ENCODE peak calls at places on chromosomes 7 and 10, in four cellular contexts. One of them, this sample, is unnamed.

GRCh38 chr7:142880886-142881505 is 4.5 kb downstream of the TRPV6 start:
- DNase-seq in HepG2: peak; percentile 23
- DNase-seq in K562: peak; percentile 87
- DNase-seq in WTC11: peak; percentile 72
- DNase-seq in this sample: no peak

GRCh38 chr7:129719980-129720732 is 108.6 kb downstream of the NRF1 start:
- DNase-seq in WTC11: no peak
- DNase-seq in HepG2: peak; percentile 53
- DNase-seq in K562: peak; percentile 34
- DNase-seq in this sample: no peak

GRCh38 chr7:92699560-92699959 is 109.4 kb upstream of the FAM133B start:
- DNase-seq in K562: no peak
- DNase-seq in WTC11: no peak
- DNase-seq in HepG2: no peak
- DNase-seq in this sample: no peak

GRCh38 chr10:57952741-57953140 is 315.0 kb downstream of the IPMK start:
- DNase-seq in WTC11: no peak
- DNase-seq in K562: no peak
- DNase-seq in HepG2: no peak
- DNase-seq in this sample: no peak

GRCh38 chr7:81662531-81662930 is 107.3 kb downstream of the HGF start:
- DNase-seq in HepG2: no peak
- DNase-seq in K562: no peak
- DNase-seq in WTC11: no peak
- DNase-seq in this sample: no peak

GRCh38 chr7:117010375-117011133 is 57.3 kb downstream of the ST7 start:
- DNase-seq in WTC11: no peak
- DNase-seq in K562: no peak
- DNase-seq in HepG2: no peak
- DNase-seq in this sample: peak; percentile 51

GRCh38 chr10:59432207-59432900 is 70.0 kb upstream of the FAM13C start:
- DNase-seq in WTC11: no peak
- DNase-seq in HepG2: no peak
- DNase-seq in K562: no peak
- DNase-seq in this sample: no peak

GRCh38 chr10:1373287-1373686 is 317.1 kb downstream of the WDR37 start:
- DNase-seq in K562: no peak
- DNase-seq in WTC11: no peak
- DNase-seq in HepG2: no peak
- DNase-seq in this sample: no peak

GRCh38 chr10:28768227-28768626 is 90.9 kb downstream of the BAMBI start:
- DNase-seq in HepG2: no peak
- DNase-seq in K562: no peak
- DNase-seq in WTC11: no peak
- DNase-seq in this sample: no peak

GRCh38 chr10:106044511-106044910 is 1120.0 kb downstream of the SORCS1 start:
- DNase-seq in WTC11: no peak
- DNase-seq in HepG2: no peak
- DNase-seq in K562: no peak
- DNase-seq in this sample: no peak

GRCh38 chr7:80357530-80357929 is 154.3 kb downstream of the GNAT3 start:
- DNase-seq in HepG2: no peak
- DNase-seq in K562: no peak
- DNase-seq in WTC11: no peak
- DNase-seq in this sample: no peak

GRCh38 chr7:155585532-155585895 is 39.2 kb upstream of the CNPY1 start:
- DNase-seq in HepG2: no peak
- DNase-seq in K562: no peak
- DNase-seq in WTC11: no peak
- DNase-seq in this sample: no peak

GRCh38 chr7:4268040-4268965 is 413.8 kb upstream of the FOXK1 start:
- DNase-seq in K562: no peak
- DNase-seq in WTC11: no peak
- DNase-seq in HepG2: no peak
- DNase-seq in this sample: no peak

GRCh38 chr10:80275756-80276155 is 13.7 kb downstream of the MAT1A start:
- DNase-seq in HepG2: no peak
- DNase-seq in K562: no peak
- DNase-seq in WTC11: no peak
- DNase-seq in this sample: no peak

GRCh38 chr10:29736325-29737208 is 101.8 kb upstream of the SVIL start:
- DNase-seq in HepG2: no peak
- DNase-seq in WTC11: peak; percentile 65
- DNase-seq in K562: no peak
- DNase-seq in this sample: no peak

GRCh38 chr10:98168147-98168546 is 33.7 kb downstream of the R3HCC1L start:
- DNase-seq in K562: no peak
- DNase-seq in WTC11: no peak
- DNase-seq in HepG2: no peak
- DNase-seq in this sample: no peak

GRCh38 chr7:155231941-155232340 is 65.7 kb upstream of the INSIG1 start:
- DNase-seq in HepG2: no peak
- DNase-seq in WTC11: no peak
- DNase-seq in K562: no peak
- DNase-seq in this sample: no peak

GRCh38 chr7:101402081-101402779 is 39.6 kb downstream of the COL26A1 start:
- DNase-seq in WTC11: peak; percentile 83
- DNase-seq in HepG2: no peak
- DNase-seq in K562: no peak
- DNase-seq in this sample: no peak

GRCh38 chr10:118583611-118584010 is 11.8 kb downstream of the PRLHR start:
- DNase-seq in WTC11: no peak
- DNase-seq in HepG2: no peak
- DNase-seq in K562: no peak
- DNase-seq in this sample: no peak

GRCh38 chr7:121298831-121299239 is 30.0 kb upstream of the WNT16 start:
- DNase-seq in K562: no peak
- DNase-seq in WTC11: no peak
- DNase-seq in HepG2: no peak
- DNase-seq in this sample: no peak

GRCh38 chr10:50392426-50392825 is 141.1 kb upstream of the ASAH2 start:
- DNase-seq in WTC11: no peak
- DNase-seq in K562: no peak
- DNase-seq in HepG2: peak; percentile 74
- DNase-seq in this sample: no peak

GRCh38 chr7:130294314-130294713 is 1.4 kb downstream of the CPA4 start:
- DNase-seq in HepG2: no peak
- DNase-seq in WTC11: no peak
- DNase-seq in K562: no peak
- DNase-seq in this sample: no peak

GRCh38 chr10:122461367-122461728 is at the start of gene HTRA1:
- DNase-seq in K562: no peak
- DNase-seq in HepG2: no peak
- DNase-seq in WTC11: peak; percentile 71
- DNase-seq in this sample: no peak

GRCh38 chr7:128215739-128216138 is 25.3 kb upstream of the LEP start:
- DNase-seq in HepG2: no peak
- DNase-seq in K562: no peak
- DNase-seq in WTC11: no peak
- DNase-seq in this sample: no peak

GRCh38 chr10:88971668-88972067 is 18.9 kb upstream of the FAS start:
- DNase-seq in WTC11: no peak
- DNase-seq in HepG2: no peak
- DNase-seq in K562: no peak
- DNase-seq in this sample: no peak

GRCh38 chr7:40709077-40709964 is 574.5 kb downstream of the SUGCT start:
- DNase-seq in WTC11: no peak
- DNase-seq in K562: no peak
- DNase-seq in HepG2: no peak
- DNase-seq in this sample: no peak

GRCh38 chr7:22137026-22137425 is 191.3 kb upstream of the CDCA7L start:
- DNase-seq in HepG2: no peak
- DNase-seq in K562: no peak
- DNase-seq in WTC11: no peak
- DNase-seq in this sample: no peak

GRCh38 chr7:151763420-151763984 is 113.4 kb downstream of the PRKAG2 start:
- DNase-seq in WTC11: no peak
- DNase-seq in K562: no peak
- DNase-seq in HepG2: no peak
- DNase-seq in this sample: no peak

GRCh38 chr10:52653510-52653909 is 119.1 kb downstream of the MBL2 start:
- DNase-seq in WTC11: no peak
- DNase-seq in HepG2: no peak
- DNase-seq in K562: no peak
- DNase-seq in this sample: no peak

GRCh38 chr7:85773116-85773783 is 586.4 kb upstream of the SEMA3D start:
- DNase-seq in WTC11: no peak
- DNase-seq in HepG2: no peak
- DNase-seq in K562: no peak
- DNase-seq in this sample: no peak

GRCh38 chr10:132959296-132959961 is 17.1 kb upstream of the CFAP46 start:
- DNase-seq in HepG2: no peak
- DNase-seq in K562: no peak
- DNase-seq in WTC11: no peak
- DNase-seq in this sample: no peak

GRCh38 chr7:43439631-43440401 is 143.1 kb upstream of the STK17A start:
- DNase-seq in WTC11: peak; percentile 79
- DNase-seq in K562: peak; percentile 82
- DNase-seq in HepG2: peak; percentile 51
- DNase-seq in this sample: peak; percentile 13

GRCh38 chr7:157080111-157080730 is 58.5 kb upstream of the UBE3C start:
- DNase-seq in WTC11: no peak
- DNase-seq in HepG2: no peak
- DNase-seq in K562: no peak
- DNase-seq in this sample: no peak

GRCh38 chr7:66930341-66930740 is 9.3 kb downstream of the TMEM248 start:
- DNase-seq in HepG2: no peak
- DNase-seq in WTC11: peak; percentile 63
- DNase-seq in K562: peak; percentile 80
- DNase-seq in this sample: no peak

GRCh38 chr7:47460251-47460989 is 121.5 kb downstream of the TNS3 start:
- DNase-seq in WTC11: no peak
- DNase-seq in K562: no peak
- DNase-seq in HepG2: no peak
- DNase-seq in this sample: no peak

GRCh38 chr10:132883391-132883881 is 58.9 kb downstream of the CFAP46 start:
- DNase-seq in HepG2: no peak
- DNase-seq in K562: no peak
- DNase-seq in WTC11: peak; percentile 8
- DNase-seq in this sample: no peak

GRCh38 chr10:62506371-62506770 is 132.2 kb downstream of the ZNF365 start:
- DNase-seq in WTC11: no peak
- DNase-seq in K562: no peak
- DNase-seq in HepG2: no peak
- DNase-seq in this sample: no peak

GRCh38 chr10:32961892-32962369 is 3.9 kb upstream of the ITGB1 start:
- DNase-seq in HepG2: peak; percentile 57
- DNase-seq in K562: no peak
- DNase-seq in WTC11: no peak
- DNase-seq in this sample: no peak

GRCh38 chr10:97755718-97756117 is 16.1 kb downstream of the SFRP5 start:
- DNase-seq in WTC11: no peak
- DNase-seq in K562: no peak
- DNase-seq in HepG2: no peak
- DNase-seq in this sample: no peak

DNA sequence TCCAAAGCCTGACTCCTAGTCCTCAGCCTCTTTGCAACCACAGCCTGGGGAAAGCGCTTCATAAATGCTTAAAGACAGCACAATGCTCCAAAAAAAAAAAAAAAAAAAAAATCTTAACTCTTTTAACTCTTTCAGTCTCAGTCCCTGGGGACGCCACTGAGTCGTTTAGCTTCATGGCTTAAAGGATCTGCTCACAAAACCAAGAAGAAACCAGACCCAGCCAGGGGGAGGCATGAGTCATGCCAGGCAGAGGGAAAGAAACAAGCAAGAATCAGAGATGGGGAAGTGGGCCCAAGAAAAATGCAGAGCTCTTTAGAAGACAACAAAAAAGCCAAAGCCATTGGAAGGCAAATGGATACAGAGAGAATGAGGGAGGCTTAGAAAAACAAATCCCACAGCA is 32.5 kb upstream of the DOCK1 start:
- DNase-seq in WTC11: no peak
- DNase-seq in K562: no peak
- DNase-seq in HepG2: no peak
- DNase-seq in this sample: no peak
- TF ChIP-seq CREM in WTC11: no peak
- TF ChIP-seq CREM in K562: no peak
- TF ChIP-seq CREM in HepG2: no peak
- TF ChIP-seq CREM in this sample: no peak

GRCh38 chr7:144024213-144024612 is 24.1 kb downstream of the OR6B1 start:
- DNase-seq in K562: no peak
- DNase-seq in HepG2: no peak
- DNase-seq in WTC11: no peak
- DNase-seq in this sample: no peak

GRCh38 chr7:144022169-144022568 is 22.0 kb downstream of the OR6B1 start:
- DNase-seq in K562: no peak
- DNase-seq in WTC11: no peak
- DNase-seq in HepG2: no peak
- DNase-seq in this sample: no peak

GRCh38 chr7:144020340-144020739 is 20.2 kb downstream of the OR6B1 start:
- DNase-seq in K562: no peak
- DNase-seq in HepG2: no peak
- DNase-seq in WTC11: no peak
- DNase-seq in this sample: no peak

GRCh38 chr7:144026203-144026883 is 22.4 kb upstream of the OR2A5 start:
- DNase-seq in WTC11: peak; percentile 26
- DNase-seq in K562: no peak
- DNase-seq in HepG2: no peak
- DNase-seq in this sample: no peak

GRCh38 chr7:144023171-144023827 is 23.2 kb downstream of the OR6B1 start:
- DNase-seq in WTC11: no peak
- DNase-seq in K562: no peak
- DNase-seq in HepG2: no peak
- DNase-seq in this sample: no peak
- TF ChIP-seq CREM in WTC11: no peak
- TF ChIP-seq CREM in K562: no peak
- TF ChIP-seq CREM in HepG2: no peak
- TF ChIP-seq CREM in this sample: no peak

DNA sequence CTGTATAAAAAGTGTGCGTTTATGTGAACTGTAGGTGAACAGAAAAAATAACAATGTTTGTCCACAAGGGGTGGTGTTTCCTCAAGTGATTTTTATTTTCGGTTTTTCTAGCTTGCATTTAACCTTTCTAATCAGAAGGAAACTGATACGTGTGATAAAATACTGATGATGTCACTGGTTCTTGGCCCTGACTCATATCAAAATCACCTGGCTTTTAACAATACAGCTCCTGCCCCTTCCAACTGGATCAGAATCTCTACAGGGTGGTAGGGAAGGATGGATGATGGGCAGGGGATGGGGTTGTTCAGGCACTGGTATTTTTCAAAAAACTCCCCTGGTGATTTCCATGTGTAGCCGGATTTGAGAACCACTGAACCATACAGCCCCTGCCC is 10.9 kb downstream of the NPFFR1 start:
- DNase-seq in HepG2: no peak
- DNase-seq in WTC11: no peak
- DNase-seq in K562: peak; percentile 39
- DNase-seq in this sample: peak; percentile 74
- TF ChIP-seq CREM in HepG2: no peak
- TF ChIP-seq CREM in WTC11: no peak
- TF ChIP-seq CREM in K562: no peak
- TF ChIP-seq CREM in this sample: peak; percentile 53

GRCh38 chr10:73858013-73858708 is 16.2 kb downstream of the CAMK2G start:
- DNase-seq in HepG2: no peak
- DNase-seq in K562: no peak
- DNase-seq in WTC11: no peak
- DNase-seq in this sample: no peak
- TF ChIP-seq CREM in HepG2: no peak
- TF ChIP-seq CREM in K562: no peak
- TF ChIP-seq CREM in WTC11: no peak
- TF ChIP-seq CREM in this sample: no peak

GRCh38 chr10:21299330-21299729 is 226.2 kb downstream of the SKIDA1 start:
- DNase-seq in HepG2: no peak
- DNase-seq in WTC11: no peak
- DNase-seq in K562: no peak
- DNase-seq in this sample: no peak
- TF ChIP-seq CREM in HepG2: no peak
- TF ChIP-seq CREM in WTC11: no peak
- TF ChIP-seq CREM in K562: no peak
- TF ChIP-seq CREM in this sample: no peak

This sample was measured in GM12878.